ENCODE peak calls at places on chromosomes 3 and 15, in six cellular contexts. N is NCI-H345, U is GM04504, D is activated T-helper 1 cell treated with Interleukin-2 at 50 U/mL for 16 hours, E is stromal cell of bone marrow, J is A172. Y is an unnamed sample.

GRCh38 chr15:87752250-87752951 is 504.1 kb downstream of the NTRK3 start:
- DNase-seq in N (peak; percentile 31), U (peak; percentile 68), D (no peak), E (peak; percentile 68), J (peak; percentile 90), Y (peak; percentile 5)

GRCh38 chr15:57726411-57726810 is 19.9 kb downstream of the POLR2M start:
- DNase-seq in N (no peak), U (no peak), D (no peak), E (no peak), J (no peak), Y (no peak)

GRCh38 chr3:113157408-113157980 is 53.9 kb upstream of the BOC start:
- DNase-seq in N (no peak), U (peak; percentile 35), D (no peak), E (peak; percentile 57), J (no peak), Y (no peak)

GRCh38 chr3:182786564-182787196 is 6.6 kb upstream of the ATP11B start:
- DNase-seq in N (no peak), U (no peak), D (no peak), E (no peak), J (no peak), Y (no peak)

GRCh38 chr3:3737511-3737910 is 61.7 kb upstream of the LRRN1 start:
- DNase-seq in N (no peak), U (no peak), D (no peak), E (no peak), J (no peak), Y (no peak)

GRCh38 chr15:49644364-49644794 is 23.5 kb downstream of the DTWD1 start:
- DNase-seq in N (peak; percentile 65), U (no peak), D (no peak), E (no peak), J (no peak), Y (peak; percentile 14)

GRCh38 chr3:52983336-52983807 is 62.5 kb downstream of the SFMBT1 start:
- DNase-seq in N (no peak), U (no peak), D (peak; percentile 32), E (no peak), J (no peak), Y (no peak)

GRCh38 chr3:134624537-134625287 is 26.1 kb downstream of the KY start:
- DNase-seq in N (no peak), U (no peak), D (no peak), E (no peak), J (no peak), Y (no peak)

GRCh38 chr3:12501360-12502020 is 17.2 kb downstream of the TSEN2 start:
- DNase-seq in N (no peak), U (peak; percentile 68), D (no peak), E (no peak), J (no peak), Y (no peak)

GRCh38 chr3:32181370-32181769 is 57.1 kb upstream of the CMTM8 start:
- DNase-seq in N (peak; percentile 40), U (no peak), D (no peak), E (no peak), J (no peak), Y (peak; percentile 17)

GRCh38 chr3:193546129-193546528 is 8.6 kb downstream of the ATP13A4 start:
- DNase-seq in N (no peak), U (no peak), D (no peak), E (no peak), J (no peak), Y (no peak)

GRCh38 chr3:72722930-72723726 is 125.1 kb downstream of the SHQ1 start:
- DNase-seq in N (no peak), U (no peak), D (no peak), E (peak; percentile 49), J (peak; percentile 73), Y (no peak)

GRCh38 chr3:107235923-107236315 is 141.3 kb upstream of the CCDC54 start:
- DNase-seq in N (peak; percentile 71), U (peak; percentile 54), D (peak; percentile 4), E (peak; percentile 81), J (peak; percentile 95), Y (peak; percentile 52)

GRCh38 chr3:194474675-194475074 is 12.1 kb downstream of the ATP13A3 start:
- DNase-seq in N (no peak), U (no peak), D (no peak), E (no peak), J (no peak), Y (no peak)

GRCh38 chr3:121651684-121652083 is 9.0 kb downstream of the HCLS1 start:
- DNase-seq in N (peak; percentile 67), U (no peak), D (no peak), E (no peak), J (no peak), Y (no peak)

GRCh38 chr3:54870423-54870822 is 57.4 kb downstream of the LRTM1 start:
- DNase-seq in N (no peak), U (peak; percentile 95), D (no peak), E (peak; percentile 96), J (peak; percentile 95), Y (peak; percentile 0)

GRCh38 chr3:46848271-46849097 is 14.8 kb downstream of the MYL3 start:
- DNase-seq in N (peak; percentile 1), U (no peak), D (no peak), E (peak; percentile 34), J (peak; percentile 43), Y (no peak)

GRCh38 chr3:152322756-152323155 is 54.0 kb downstream of the MBNL1 start:
- DNase-seq in N (no peak), U (no peak), D (no peak), E (no peak), J (no peak), Y (no peak)

GRCh38 chr3:38204599-38205471 is 39.5 kb downstream of the OXSR1 start:
- DNase-seq in N (no peak), U (no peak), D (no peak), E (no peak), J (no peak), Y (no peak)

GRCh38 chr3:99868438-99868723 is 50.7 kb downstream of the CMSS1 start:
- DNase-seq in N (no peak), U (no peak), D (no peak), E (no peak), J (no peak), Y (no peak)

GRCh38 chr3:32340039-32340438 is 51.6 kb upstream of the CMTM7 start:
- DNase-seq in N (peak; percentile 51), U (no peak), D (no peak), E (peak; percentile 9), J (peak; percentile 56), Y (peak; percentile 51)